ENCODE peak calls at places on chromosomes 16 and 17, in eight cellular contexts. One of them, this sample, is unnamed.

GRCh38 chr16:35908942-35909341 is 2449.5 kb downstream of the TP53TG3F start:
- DNase-seq in effector memory CD4-positive, alpha-beta T cell: no peak
- DNase-seq in activated naive CD4-positive, alpha-beta T cell treated with anti-CD3 and anti-CD28 coated beads for 36 hours: peak; percentile 16
- DNase-seq in HCEC 1CT: no peak
- DNase-seq in spleen: no peak
- DNase-seq in breast epithelium: no peak
- DNase-seq in mucosa of gallbladder: no peak
- DNase-seq in pancreas: no peak
- DNase-seq in this sample: no peak

GRCh38 chr16:64872101-64872500 is 249.8 kb downstream of the CDH11 start:
- DNase-seq in effector memory CD4-positive, alpha-beta T cell: no peak
- DNase-seq in activated naive CD4-positive, alpha-beta T cell treated with anti-CD3 and anti-CD28 coated beads for 36 hours: no peak
- DNase-seq in HCEC 1CT: no peak
- DNase-seq in spleen: no peak
- DNase-seq in breast epithelium: no peak
- DNase-seq in mucosa of gallbladder: no peak
- DNase-seq in pancreas: no peak
- DNase-seq in this sample: no peak

GRCh38 chr17:8670486-8670885 is 40.0 kb upstream of the MYH10 start:
- DNase-seq in effector memory CD4-positive, alpha-beta T cell: no peak
- DNase-seq in activated naive CD4-positive, alpha-beta T cell treated with anti-CD3 and anti-CD28 coated beads for 36 hours: no peak
- DNase-seq in HCEC 1CT: no peak
- DNase-seq in spleen: no peak
- DNase-seq in breast epithelium: no peak
- DNase-seq in mucosa of gallbladder: no peak
- DNase-seq in pancreas: no peak
- DNase-seq in this sample: no peak

GRCh38 chr16:64975821-64976220 is 146.0 kb downstream of the CDH11 start:
- DNase-seq in effector memory CD4-positive, alpha-beta T cell: no peak
- DNase-seq in activated naive CD4-positive, alpha-beta T cell treated with anti-CD3 and anti-CD28 coated beads for 36 hours: no peak
- DNase-seq in HCEC 1CT: peak; percentile 7
- DNase-seq in spleen: no peak
- DNase-seq in breast epithelium: no peak
- DNase-seq in mucosa of gallbladder: no peak
- DNase-seq in pancreas: no peak
- DNase-seq in this sample: no peak

GRCh38 chr17:32803544-32803943 is 73.4 kb downstream of the MYO1D start:
- DNase-seq in effector memory CD4-positive, alpha-beta T cell: no peak
- DNase-seq in activated naive CD4-positive, alpha-beta T cell treated with anti-CD3 and anti-CD28 coated beads for 36 hours: no peak
- DNase-seq in HCEC 1CT: peak; percentile 30
- DNase-seq in spleen: no peak
- DNase-seq in breast epithelium: no peak
- DNase-seq in mucosa of gallbladder: no peak
- DNase-seq in pancreas: no peak
- DNase-seq in this sample: no peak

GRCh38 chr17:68035131-68035522 is 408 bp upstream of the KPNA2 start:
- DNase-seq in effector memory CD4-positive, alpha-beta T cell: no peak
- DNase-seq in activated naive CD4-positive, alpha-beta T cell treated with anti-CD3 and anti-CD28 coated beads for 36 hours: peak; percentile 93
- DNase-seq in HCEC 1CT: peak; percentile 94
- DNase-seq in spleen: peak; percentile 97
- DNase-seq in breast epithelium: peak; percentile 92
- DNase-seq in mucosa of gallbladder: peak; percentile 94
- DNase-seq in pancreas: peak; percentile 96
- DNase-seq in this sample: no peak

GRCh38 chr17:82257473-82257872 is 16.0 kb downstream of the CSNK1D start:
- DNase-seq in effector memory CD4-positive, alpha-beta T cell: peak; percentile 39
- DNase-seq in activated naive CD4-positive, alpha-beta T cell treated with anti-CD3 and anti-CD28 coated beads for 36 hours: peak; percentile 70
- DNase-seq in HCEC 1CT: no peak
- DNase-seq in spleen: peak; percentile 82
- DNase-seq in breast epithelium: no peak
- DNase-seq in mucosa of gallbladder: no peak
- DNase-seq in pancreas: peak; percentile 49
- DNase-seq in this sample: no peak

GRCh38 chr17:7007143-7007542 is 5.3 kb upstream of the RNASEK start:
- DNase-seq in effector memory CD4-positive, alpha-beta T cell: no peak
- DNase-seq in activated naive CD4-positive, alpha-beta T cell treated with anti-CD3 and anti-CD28 coated beads for 36 hours: peak; percentile 31
- DNase-seq in HCEC 1CT: no peak
- DNase-seq in spleen: no peak
- DNase-seq in breast epithelium: no peak
- DNase-seq in mucosa of gallbladder: no peak
- DNase-seq in pancreas: no peak
- DNase-seq in this sample: no peak

GRCh38 chr17:2959371-2960130 is 103.9 kb downstream of the OR1D5 start:
- DNase-seq in effector memory CD4-positive, alpha-beta T cell: no peak
- DNase-seq in activated naive CD4-positive, alpha-beta T cell treated with anti-CD3 and anti-CD28 coated beads for 36 hours: no peak
- DNase-seq in HCEC 1CT: no peak
- DNase-seq in spleen: peak; percentile 56
- DNase-seq in breast epithelium: no peak
- DNase-seq in mucosa of gallbladder: no peak
- DNase-seq in pancreas: no peak
- DNase-seq in this sample: no peak

GRCh38 chr17:39739885-39740356 is 2.2 kb downstream of the GRB7 start:
- DNase-seq in effector memory CD4-positive, alpha-beta T cell: no peak
- DNase-seq in activated naive CD4-positive, alpha-beta T cell treated with anti-CD3 and anti-CD28 coated beads for 36 hours: no peak
- DNase-seq in HCEC 1CT: no peak
- DNase-seq in spleen: no peak
- DNase-seq in breast epithelium: no peak
- DNase-seq in mucosa of gallbladder: no peak
- DNase-seq in pancreas: peak; percentile 58
- DNase-seq in this sample: no peak

GRCh38 chr17:31373150-31374082 is 18.1 kb upstream of the RAB11FIP4 start:
- DNase-seq in effector memory CD4-positive, alpha-beta T cell: no peak
- DNase-seq in activated naive CD4-positive, alpha-beta T cell treated with anti-CD3 and anti-CD28 coated beads for 36 hours: peak; percentile 34
- DNase-seq in HCEC 1CT: peak; percentile 68
- DNase-seq in spleen: no peak
- DNase-seq in breast epithelium: no peak
- DNase-seq in mucosa of gallbladder: peak; percentile 37
- DNase-seq in pancreas: no peak
- DNase-seq in this sample: no peak

GRCh38 chr17:13182450-13182849 is 164.6 kb upstream of the ELAC2 start:
- DNase-seq in effector memory CD4-positive, alpha-beta T cell: no peak
- DNase-seq in activated naive CD4-positive, alpha-beta T cell treated with anti-CD3 and anti-CD28 coated beads for 36 hours: no peak
- DNase-seq in HCEC 1CT: no peak
- DNase-seq in spleen: no peak
- DNase-seq in breast epithelium: no peak
- DNase-seq in mucosa of gallbladder: no peak
- DNase-seq in pancreas: no peak
- DNase-seq in this sample: no peak

GRCh38 chr17:69581061-69581955 is 166.8 kb downstream of the MAP2K6 start:
- DNase-seq in effector memory CD4-positive, alpha-beta T cell: no peak
- DNase-seq in activated naive CD4-positive, alpha-beta T cell treated with anti-CD3 and anti-CD28 coated beads for 36 hours: peak; percentile 37
- DNase-seq in HCEC 1CT: no peak
- DNase-seq in spleen: no peak
- DNase-seq in breast epithelium: no peak
- DNase-seq in mucosa of gallbladder: no peak
- DNase-seq in pancreas: no peak
- DNase-seq in this sample: peak; percentile 9

GRCh38 chr16:86099326-86099725 is 200.4 kb downstream of the IRF8 start:
- DNase-seq in effector memory CD4-positive, alpha-beta T cell: no peak
- DNase-seq in activated naive CD4-positive, alpha-beta T cell treated with anti-CD3 and anti-CD28 coated beads for 36 hours: no peak
- DNase-seq in HCEC 1CT: no peak
- DNase-seq in spleen: peak; percentile 45
- DNase-seq in breast epithelium: no peak
- DNase-seq in mucosa of gallbladder: no peak
- DNase-seq in pancreas: no peak
- DNase-seq in this sample: no peak

GRCh38 chr16:411576-412265 is 10.0 kb downstream of the DECR2 start:
- DNase-seq in effector memory CD4-positive, alpha-beta T cell: no peak
- DNase-seq in activated naive CD4-positive, alpha-beta T cell treated with anti-CD3 and anti-CD28 coated beads for 36 hours: no peak
- DNase-seq in HCEC 1CT: no peak
- DNase-seq in spleen: no peak
- DNase-seq in breast epithelium: no peak
- DNase-seq in mucosa of gallbladder: no peak
- DNase-seq in pancreas: peak; percentile 62
- DNase-seq in this sample: no peak

GRCh38 chr16:90019543-90020259 is 445 bp upstream of the DBNDD1 start:
- DNase-seq in effector memory CD4-positive, alpha-beta T cell: no peak
- DNase-seq in activated naive CD4-positive, alpha-beta T cell treated with anti-CD3 and anti-CD28 coated beads for 36 hours: peak; percentile 39
- DNase-seq in HCEC 1CT: peak; percentile 69
- DNase-seq in spleen: peak; percentile 84
- DNase-seq in breast epithelium: no peak
- DNase-seq in mucosa of gallbladder: no peak
- DNase-seq in pancreas: no peak
- DNase-seq in this sample: peak; percentile 35

GRCh38 chr16:56336071-56336688 is 89.2 kb downstream of the AMFR start:
- DNase-seq in effector memory CD4-positive, alpha-beta T cell: no peak
- DNase-seq in activated naive CD4-positive, alpha-beta T cell treated with anti-CD3 and anti-CD28 coated beads for 36 hours: no peak
- DNase-seq in HCEC 1CT: no peak
- DNase-seq in spleen: no peak
- DNase-seq in breast epithelium: no peak
- DNase-seq in mucosa of gallbladder: no peak
- DNase-seq in pancreas: peak; percentile 57
- DNase-seq in this sample: no peak

GRCh38 chr16:49602201-49603041 is 228.8 kb downstream of the C16orf78 start:
- DNase-seq in effector memory CD4-positive, alpha-beta T cell: no peak
- DNase-seq in activated naive CD4-positive, alpha-beta T cell treated with anti-CD3 and anti-CD28 coated beads for 36 hours: no peak
- DNase-seq in HCEC 1CT: no peak
- DNase-seq in spleen: peak; percentile 71
- DNase-seq in breast epithelium: no peak
- DNase-seq in mucosa of gallbladder: no peak
- DNase-seq in pancreas: no peak
- DNase-seq in this sample: no peak

GRCh38 chr17:7132511-7133094 is 18.0 kb upstream of the ASGR2 start:
- DNase-seq in effector memory CD4-positive, alpha-beta T cell: peak; percentile 63
- DNase-seq in activated naive CD4-positive, alpha-beta T cell treated with anti-CD3 and anti-CD28 coated beads for 36 hours: peak; percentile 88
- DNase-seq in HCEC 1CT: no peak
- DNase-seq in spleen: peak; percentile 66
- DNase-seq in breast epithelium: no peak
- DNase-seq in mucosa of gallbladder: no peak
- DNase-seq in pancreas: no peak
- DNase-seq in this sample: peak; percentile 48

GRCh38 chr17:40121191-40121885 is 433 bp upstream of the MSL1 start:
- DNase-seq in effector memory CD4-positive, alpha-beta T cell: no peak
- DNase-seq in activated naive CD4-positive, alpha-beta T cell treated with anti-CD3 and anti-CD28 coated beads for 36 hours: peak; percentile 40
- DNase-seq in HCEC 1CT: peak; percentile 41
- DNase-seq in spleen: peak; percentile 89
- DNase-seq in breast epithelium: no peak
- DNase-seq in mucosa of gallbladder: no peak
- DNase-seq in pancreas: peak; percentile 80
- DNase-seq in this sample: no peak

GRCh38 chr17:7413346-7413985 is 5.8 kb downstream of the NLGN2 start:
- DNase-seq in effector memory CD4-positive, alpha-beta T cell: no peak
- DNase-seq in activated naive CD4-positive, alpha-beta T cell treated with anti-CD3 and anti-CD28 coated beads for 36 hours: no peak
- DNase-seq in HCEC 1CT: peak; percentile 66
- DNase-seq in spleen: no peak
- DNase-seq in breast epithelium: no peak
- DNase-seq in mucosa of gallbladder: no peak
- DNase-seq in pancreas: no peak
- DNase-seq in this sample: no peak

GRCh38 chr17:64007838-64008282 is 9.7 kb downstream of the PRR29 start:
- DNase-seq in effector memory CD4-positive, alpha-beta T cell: no peak
- DNase-seq in activated naive CD4-positive, alpha-beta T cell treated with anti-CD3 and anti-CD28 coated beads for 36 hours: no peak
- DNase-seq in HCEC 1CT: no peak
- DNase-seq in spleen: no peak
- DNase-seq in breast epithelium: no peak
- DNase-seq in mucosa of gallbladder: no peak
- DNase-seq in pancreas: no peak
- DNase-seq in this sample: no peak

GRCh38 chr17:42655528-42655927 is 3.6 kb upstream of the TUBG2 start:
- DNase-seq in effector memory CD4-positive, alpha-beta T cell: no peak
- DNase-seq in activated naive CD4-positive, alpha-beta T cell treated with anti-CD3 and anti-CD28 coated beads for 36 hours: no peak
- DNase-seq in HCEC 1CT: peak; percentile 83
- DNase-seq in spleen: no peak
- DNase-seq in breast epithelium: no peak
- DNase-seq in mucosa of gallbladder: no peak
- DNase-seq in pancreas: no peak
- DNase-seq in this sample: no peak